ENCODE peak calls at places on chromosomes 2 and 18, in ten cellular contexts. Z, E, S, W, N, H, C, B, P and L are unnamed samples.

GRCh38 chr2:37453024-37453423 is 108.6 kb downstream of the QPCT start:
- DNase-seq in Z (no peak), E (no peak), S (no peak), W (no peak), N (no peak), H (no peak), C (no peak), B (no peak), P (peak), L (no peak)

GRCh38 chr2:231198291-231199173 is at the start of gene ARMC9:
- DNase-seq in Z (peak), E (peak), S (peak), W (peak), N (peak), H (peak), C (no peak), B (no peak), P (peak), L (peak)

GRCh38 chr18:71939483-71939882 is 604.7 kb downstream of the CBLN2 start:
- DNase-seq in Z (no peak), E (no peak), S (no peak), W (no peak), N (no peak), H (no peak), C (no peak), B (no peak), P (no peak), L (no peak)

GRCh38 chr2:24365051-24365450 is 4.7 kb upstream of the ITSN2 start:
- DNase-seq in Z (no peak), E (no peak), S (peak), W (no peak), N (no peak), H (peak), C (peak), B (no peak), P (peak), L (no peak)

GRCh38 chr2:120855855-120856405 is 120.3 kb downstream of the GLI2 start:
- DNase-seq in Z (no peak), E (no peak), S (no peak), W (no peak), N (no peak), H (no peak), C (no peak), B (no peak), P (no peak), L (no peak)

GRCh38 chr2:80302465-80303005 is 2.0 kb downstream of the LRRTM1 start:
- DNase-seq in Z (no peak), E (no peak), S (no peak), W (no peak), N (no peak), H (no peak), C (no peak), B (no peak), P (no peak), L (no peak)

GRCh38 chr2:240775911-240776310 is 44.1 kb downstream of the KIF1A start:
- DNase-seq in Z (no peak), E (no peak), S (no peak), W (no peak), N (no peak), H (no peak), C (no peak), B (no peak), P (peak), L (no peak)

GRCh38 chr2:10787176-10787968 is 25.2 kb downstream of the PDIA6 start:
- DNase-seq in Z (no peak), E (peak), S (peak), W (no peak), N (no peak), H (no peak), C (no peak), B (no peak), P (peak), L (no peak)

GRCh38 chr2:136213836-136214235 is 95.9 kb upstream of the CXCR4 start:
- DNase-seq in Z (no peak), E (no peak), S (no peak), W (no peak), N (no peak), H (no peak), C (no peak), B (no peak), P (no peak), L (no peak)

GRCh38 chr18:67432806-67433205 is 83.7 kb downstream of the DSEL start:
- DNase-seq in Z (no peak), E (no peak), S (no peak), W (no peak), N (no peak), H (no peak), C (no peak), B (no peak), P (no peak), L (no peak)

GRCh38 chr2:239735131-239735828 is 289.9 kb downstream of the NDUFA10 start:
- DNase-seq in Z (no peak), E (no peak), S (no peak), W (no peak), N (peak), H (peak), C (no peak), B (no peak), P (no peak), L (no peak)

GRCh38 chr2:124323321-124323720 is 298.2 kb downstream of the CNTNAP5 start:
- DNase-seq in Z (no peak), E (no peak), S (no peak), W (no peak), N (no peak), H (no peak), C (no peak), B (no peak), P (no peak), L (no peak)

GRCh38 chr2:215749092-215749957 is 264.0 kb downstream of the MREG start:
- DNase-seq in Z (no peak), E (no peak), S (peak), W (no peak), N (no peak), H (no peak), C (no peak), B (peak), P (no peak), L (peak)

GRCh38 chr2:171226471-171226870 is 65.8 kb upstream of the TLK1 start:
- DNase-seq in Z (no peak), E (no peak), S (no peak), W (no peak), N (no peak), H (no peak), C (no peak), B (no peak), P (no peak), L (no peak)

GRCh38 chr2:10931710-10932255 is 20.0 kb downstream of the KCNF1 start:
- DNase-seq in Z (no peak), E (no peak), S (no peak), W (no peak), N (no peak), H (no peak), C (no peak), B (peak), P (no peak), L (no peak)

GRCh38 chr2:85999131-85999831 is 106.4 kb downstream of the POLR1A start:
- DNase-seq in Z (no peak), E (peak), S (no peak), W (no peak), N (no peak), H (no peak), C (no peak), B (no peak), P (peak), L (no peak)

GRCh38 chr18:49725809-49726514 is 87.4 kb downstream of the ACAA2 start:
- DNase-seq in Z (no peak), E (no peak), S (peak), W (no peak), N (no peak), H (no peak), C (peak), B (peak), P (no peak), L (no peak)

GRCh38 chr2:96739051-96739632 is 722 bp downstream of the LMAN2L start:
- DNase-seq in Z (no peak), E (no peak), S (no peak), W (no peak), N (no peak), H (peak), C (no peak), B (no peak), P (peak), L (no peak)

GRCh38 chr2:176734868-176735267 is 465.6 kb downstream of the MTX2 start:
- DNase-seq in Z (no peak), E (no peak), S (no peak), W (no peak), N (no peak), H (no peak), C (no peak), B (no peak), P (no peak), L (no peak)

GRCh38 chr2:67485431-67485830 is 88.3 kb downstream of the ETAA1 start:
- DNase-seq in Z (no peak), E (no peak), S (no peak), W (no peak), N (no peak), H (no peak), C (no peak), B (no peak), P (no peak), L (no peak)

GRCh38 chr2:121777699-121778058 is 22.2 kb downstream of the TSN start:
- DNase-seq in Z (no peak), E (no peak), S (peak), W (no peak), N (no peak), H (no peak), C (no peak), B (no peak), P (no peak), L (no peak)

GRCh38 chr2:74880054-74880728 is 46.3 kb downstream of the HK2 start:
- DNase-seq in Z (no peak), E (no peak), S (no peak), W (no peak), N (no peak), H (no peak), C (no peak), B (no peak), P (no peak), L (no peak)

GRCh38 chr2:217218269-217219140 is 358.6 kb upstream of the TNP1 start:
- DNase-seq in Z (no peak), E (no peak), S (no peak), W (no peak), N (no peak), H (no peak), C (no peak), B (no peak), P (peak), L (no peak)

GRCh38 chr2:3478846-3479385 is 40.4 kb downstream of the ADI1 start:
- DNase-seq in Z (no peak), E (no peak), S (no peak), W (no peak), N (no peak), H (no peak), C (no peak), B (no peak), P (no peak), L (no peak)

GRCh38 chr2:178397002-178397605 is 53.9 kb downstream of the PRKRA start:
- DNase-seq in Z (no peak), E (peak), S (peak), W (no peak), N (peak), H (peak), C (peak), B (no peak), P (peak), L (no peak)

GRCh38 chr2:64857581-64858471 is 131.4 kb upstream of the SLC1A4 start:
- DNase-seq in Z (no peak), E (no peak), S (no peak), W (no peak), N (peak), H (peak), C (no peak), B (no peak), P (no peak), L (no peak)

GRCh38 chr2:148681443-148681842 is 36.9 kb downstream of the EPC2 start:
- DNase-seq in Z (no peak), E (no peak), S (no peak), W (no peak), N (no peak), H (no peak), C (no peak), B (no peak), P (no peak), L (no peak)

GRCh38 chr18:24490545-24490944 is 30.1 kb downstream of the HRH4 start:
- DNase-seq in Z (no peak), E (no peak), S (no peak), W (no peak), N (no peak), H (no peak), C (no peak), B (no peak), P (peak), L (no peak)

GRCh38 chr2:239113592-239113991 is 265.7 kb downstream of the TWIST2 start:
- DNase-seq in Z (no peak), E (no peak), S (no peak), W (no peak), N (no peak), H (no peak), C (no peak), B (no peak), P (no peak), L (no peak)

GRCh38 chr2:240369725-240370585 is 65.5 kb upstream of the GPC1 start:
- DNase-seq in Z (no peak), E (no peak), S (peak), W (no peak), N (peak), H (no peak), C (no peak), B (peak), P (no peak), L (no peak)